ENCODE peak calls at places on chromosomes 11 and 22, in five cellular contexts. One of them, this sample, is unnamed.

GRCh38 chr11:122556605-122557004 is 98.9 kb upstream of the UBASH3B start:
- DNase-seq in neural progenitor cell: peak
- DNase-seq in left ventricle myocardium inferior: no peak
- DNase-seq in cardiac muscle cell: peak
- DNase-seq in CD8-positive, alpha-beta T cell: no peak
- DNase-seq in this sample: no peak

GRCh38 chr11:73185680-73186293 is 32.3 kb upstream of the P2RY2 start:
- DNase-seq in neural progenitor cell: no peak
- DNase-seq in left ventricle myocardium inferior: no peak
- DNase-seq in cardiac muscle cell: no peak
- DNase-seq in CD8-positive, alpha-beta T cell: no peak
- DNase-seq in this sample: no peak

GRCh38 chr22:39292561-39293074 is 26.8 kb downstream of the RPL3 start:
- DNase-seq in neural progenitor cell: peak
- DNase-seq in left ventricle myocardium inferior: peak
- DNase-seq in cardiac muscle cell: peak
- DNase-seq in CD8-positive, alpha-beta T cell: no peak
- DNase-seq in this sample: peak

GRCh38 chr11:34839969-34840368 is 76.2 kb downstream of the APIP start:
- DNase-seq in neural progenitor cell: no peak
- DNase-seq in left ventricle myocardium inferior: no peak
- DNase-seq in cardiac muscle cell: no peak
- DNase-seq in CD8-positive, alpha-beta T cell: no peak
- DNase-seq in this sample: no peak

GRCh38 chr11:12019337-12019736 is 10.9 kb upstream of the DKK3 start:
- DNase-seq in neural progenitor cell: peak
- DNase-seq in left ventricle myocardium inferior: no peak
- DNase-seq in cardiac muscle cell: no peak
- DNase-seq in CD8-positive, alpha-beta T cell: no peak
- DNase-seq in this sample: no peak

GRCh38 chr11:84396521-84396920 is 1110.4 kb upstream of the CCDC90B start:
- DNase-seq in neural progenitor cell: no peak
- DNase-seq in left ventricle myocardium inferior: no peak
- DNase-seq in cardiac muscle cell: no peak
- DNase-seq in CD8-positive, alpha-beta T cell: no peak
- DNase-seq in this sample: no peak

GRCh38 chr11:127066426-127067090 is 66.0 kb upstream of the KIRREL3 start:
- DNase-seq in neural progenitor cell: no peak
- DNase-seq in left ventricle myocardium inferior: no peak
- DNase-seq in cardiac muscle cell: no peak
- DNase-seq in CD8-positive, alpha-beta T cell: no peak
- DNase-seq in this sample: no peak

GRCh38 chr11:2376751-2377451 is at the start of gene CD81:
- DNase-seq in neural progenitor cell: peak
- DNase-seq in left ventricle myocardium inferior: no peak
- DNase-seq in cardiac muscle cell: peak
- DNase-seq in CD8-positive, alpha-beta T cell: peak
- DNase-seq in this sample: peak

GRCh38 chr22:43828711-43829447 is 16.8 kb upstream of the EFCAB6 start:
- DNase-seq in neural progenitor cell: no peak
- DNase-seq in left ventricle myocardium inferior: peak
- DNase-seq in cardiac muscle cell: peak
- DNase-seq in CD8-positive, alpha-beta T cell: no peak
- DNase-seq in this sample: no peak

GRCh38 chr22:40236131-40236665 is 58.5 kb downstream of the TNRC6B start:
- DNase-seq in neural progenitor cell: no peak
- DNase-seq in left ventricle myocardium inferior: no peak
- DNase-seq in cardiac muscle cell: no peak
- DNase-seq in CD8-positive, alpha-beta T cell: no peak
- DNase-seq in this sample: no peak

GRCh38 chr11:66976048-66976467 is 954 bp downstream of the C11orf86 start:
- DNase-seq in neural progenitor cell: peak
- DNase-seq in left ventricle myocardium inferior: no peak
- DNase-seq in cardiac muscle cell: peak
- DNase-seq in CD8-positive, alpha-beta T cell: no peak
- DNase-seq in this sample: no peak
- TF ChIP-seq CTCF in neural progenitor cell: peak
- TF ChIP-seq CTCF in left ventricle myocardium inferior: peak
- TF ChIP-seq CTCF in cardiac muscle cell: peak
- TF ChIP-seq CTCF in CD8-positive, alpha-beta T cell: peak
- TF ChIP-seq CTCF in this sample: no peak

GRCh38 chr11:118928108-118928869 is 2.6 kb upstream of the BCL9L start:
- DNase-seq in neural progenitor cell: peak
- DNase-seq in left ventricle myocardium inferior: peak
- DNase-seq in cardiac muscle cell: peak
- DNase-seq in CD8-positive, alpha-beta T cell: peak
- DNase-seq in this sample: peak

GRCh38 chr11:118927554-118928107 is 1.9 kb upstream of the BCL9L start:
- DNase-seq in neural progenitor cell: no peak
- DNase-seq in left ventricle myocardium inferior: no peak
- DNase-seq in cardiac muscle cell: no peak
- DNase-seq in CD8-positive, alpha-beta T cell: no peak
- DNase-seq in this sample: no peak

GRCh38 chr11:118929496-118930151 is 3.9 kb upstream of the BCL9L start:
- DNase-seq in neural progenitor cell: peak
- DNase-seq in left ventricle myocardium inferior: peak
- DNase-seq in cardiac muscle cell: peak
- DNase-seq in CD8-positive, alpha-beta T cell: peak
- DNase-seq in this sample: peak

GRCh38 chr11:118930152-118930712 is 4.5 kb upstream of the BCL9L start:
- DNase-seq in neural progenitor cell: peak
- DNase-seq in left ventricle myocardium inferior: peak
- DNase-seq in cardiac muscle cell: peak
- DNase-seq in CD8-positive, alpha-beta T cell: peak
- DNase-seq in this sample: peak

GRCh38 chr11:118928870-118929495 is 3.3 kb upstream of the BCL9L start:
- DNase-seq in neural progenitor cell: no peak
- DNase-seq in left ventricle myocardium inferior: peak
- DNase-seq in cardiac muscle cell: peak
- DNase-seq in CD8-positive, alpha-beta T cell: no peak
- DNase-seq in this sample: no peak
- TF ChIP-seq CTCF in neural progenitor cell: no peak
- TF ChIP-seq CTCF in left ventricle myocardium inferior: peak
- TF ChIP-seq CTCF in cardiac muscle cell: no peak
- TF ChIP-seq CTCF in CD8-positive, alpha-beta T cell: no peak
- TF ChIP-seq CTCF in this sample: no peak

DNA sequence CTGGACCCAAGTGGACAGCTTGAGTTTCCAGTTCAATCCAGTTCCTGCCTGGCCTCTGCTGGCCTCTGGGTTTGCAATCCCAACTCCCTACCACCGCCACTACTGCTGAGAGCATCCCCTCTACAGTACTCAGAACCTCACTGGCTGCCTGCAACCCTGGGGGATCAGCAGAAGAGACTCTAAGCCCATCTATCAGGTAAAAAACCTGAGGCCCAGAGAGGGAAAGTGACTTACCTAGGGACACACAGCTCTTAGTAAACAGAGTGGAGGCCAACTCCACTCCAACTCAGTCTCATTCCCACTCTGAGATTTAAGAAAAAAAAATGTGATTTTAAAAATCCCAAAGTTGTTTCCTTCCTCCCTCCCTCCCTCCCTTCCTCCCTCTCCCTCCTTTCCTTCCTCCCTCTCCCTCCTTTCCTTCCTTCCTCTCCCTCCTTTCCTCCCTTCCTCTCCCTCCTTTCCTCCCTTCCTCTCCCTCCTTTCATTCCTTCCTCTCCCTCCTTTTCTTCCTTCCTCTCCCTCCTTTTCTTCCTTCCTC is 34.5 kb downstream of the APOL3 start:
- DNase-seq in neural progenitor cell: no peak
- DNase-seq in left ventricle myocardium inferior: no peak
- DNase-seq in cardiac muscle cell: no peak
- DNase-seq in CD8-positive, alpha-beta T cell: no peak
- DNase-seq in this sample: no peak
- TF ChIP-seq CTCF in neural progenitor cell: no peak
- TF ChIP-seq CTCF in left ventricle myocardium inferior: no peak
- TF ChIP-seq CTCF in cardiac muscle cell: no peak
- TF ChIP-seq CTCF in CD8-positive, alpha-beta T cell: no peak
- TF ChIP-seq CTCF in this sample: no peak

DNA sequence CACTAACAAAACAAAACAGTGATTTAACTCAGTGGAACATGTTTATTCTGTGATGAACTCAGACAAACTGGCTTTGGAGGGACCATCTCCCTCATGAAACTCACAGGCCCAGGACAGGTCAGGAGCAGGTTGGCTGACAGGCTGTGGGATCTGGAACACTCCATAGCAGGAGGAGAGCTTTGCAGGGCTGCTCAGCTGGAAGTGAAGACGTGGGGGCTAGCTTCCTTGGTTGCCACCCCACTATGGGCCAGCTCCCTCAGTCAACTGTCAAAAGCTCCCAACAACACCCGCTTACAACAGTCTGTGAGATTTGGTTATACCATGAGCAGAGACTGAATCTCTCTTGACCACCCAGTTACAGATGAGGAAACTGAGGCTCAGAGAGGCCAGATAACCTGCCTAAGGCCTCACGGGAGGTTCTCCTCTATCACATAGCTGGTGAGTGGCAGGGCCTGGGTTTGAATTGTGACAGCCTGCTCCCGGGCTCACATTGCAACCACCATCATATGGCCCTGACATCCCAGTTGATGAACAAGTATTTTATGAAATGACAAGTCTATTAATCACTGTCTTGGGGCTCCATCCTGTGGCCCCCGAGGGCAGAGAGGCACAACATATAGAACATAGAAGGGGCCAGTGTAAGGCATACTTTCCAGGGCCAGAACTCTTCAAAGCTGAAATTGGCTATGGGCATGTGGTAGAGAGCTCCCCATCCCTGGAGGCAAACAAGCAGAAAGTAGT is 473.4 kb downstream of the MN1 start:
- DNase-seq in neural progenitor cell: no peak
- DNase-seq in left ventricle myocardium inferior: no peak
- DNase-seq in cardiac muscle cell: no peak
- DNase-seq in CD8-positive, alpha-beta T cell: no peak
- DNase-seq in this sample: no peak
- TF ChIP-seq CTCF in neural progenitor cell: no peak
- TF ChIP-seq CTCF in left ventricle myocardium inferior: no peak
- TF ChIP-seq CTCF in cardiac muscle cell: no peak
- TF ChIP-seq CTCF in CD8-positive, alpha-beta T cell: no peak
- TF ChIP-seq CTCF in this sample: no peak

GRCh38 chr11:17986711-17987220 is 26.1 kb downstream of the SERGEF start:
- DNase-seq in neural progenitor cell: no peak
- DNase-seq in left ventricle myocardium inferior: no peak
- DNase-seq in cardiac muscle cell: no peak
- DNase-seq in CD8-positive, alpha-beta T cell: no peak
- DNase-seq in this sample: no peak
- TF ChIP-seq CTCF in neural progenitor cell: no peak
- TF ChIP-seq CTCF in left ventricle myocardium inferior: no peak
- TF ChIP-seq CTCF in cardiac muscle cell: peak
- TF ChIP-seq CTCF in CD8-positive, alpha-beta T cell: no peak
- TF ChIP-seq CTCF in this sample: no peak

GRCh38 chr11:68870470-68870869 is 28.8 kb upstream of the CPT1A start:
- DNase-seq in neural progenitor cell: no peak
- DNase-seq in left ventricle myocardium inferior: no peak
- DNase-seq in cardiac muscle cell: peak
- DNase-seq in CD8-positive, alpha-beta T cell: no peak
- DNase-seq in this sample: no peak
- TF ChIP-seq CTCF in neural progenitor cell: no peak
- TF ChIP-seq CTCF in left ventricle myocardium inferior: peak
- TF ChIP-seq CTCF in cardiac muscle cell: no peak
- TF ChIP-seq CTCF in CD8-positive, alpha-beta T cell: no peak
- TF ChIP-seq CTCF in this sample: no peak

DNA sequence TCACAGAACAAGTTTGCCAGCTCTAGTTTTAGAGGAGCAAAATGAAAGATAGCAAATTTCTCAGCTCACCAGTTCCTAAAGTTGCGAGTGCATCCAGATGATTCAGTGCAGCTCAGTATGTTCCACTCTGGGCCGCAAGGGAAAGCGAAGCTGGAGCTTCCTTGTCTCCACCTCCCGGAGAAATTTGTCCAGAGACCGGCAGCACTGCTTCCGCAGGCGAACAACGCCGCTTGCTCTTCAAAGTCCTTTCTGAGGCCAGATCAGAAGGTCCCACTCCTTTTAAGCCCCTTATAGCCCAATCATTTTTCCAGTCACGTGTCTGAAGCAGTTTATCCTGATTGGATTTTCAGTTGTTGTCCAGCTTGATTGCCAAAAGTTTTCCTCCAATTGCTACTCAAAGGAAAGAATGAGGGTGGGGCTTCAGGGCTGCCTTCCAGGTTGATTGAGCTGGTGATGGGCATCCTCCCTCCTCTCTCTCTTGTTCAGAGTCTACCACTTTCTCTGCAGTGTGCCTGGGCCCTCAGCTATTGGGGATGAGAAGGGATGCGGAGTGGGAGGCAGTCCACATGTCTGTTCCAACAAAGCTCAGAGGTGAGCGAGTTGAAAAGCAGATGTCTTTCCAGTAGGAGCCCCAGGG is at the start of gene ZNF280A:
- DNase-seq in neural progenitor cell: peak
- DNase-seq in left ventricle myocardium inferior: no peak
- DNase-seq in cardiac muscle cell: no peak
- DNase-seq in CD8-positive, alpha-beta T cell: no peak
- DNase-seq in this sample: no peak
- TF ChIP-seq CTCF in neural progenitor cell: no peak
- TF ChIP-seq CTCF in left ventricle myocardium inferior: no peak
- TF ChIP-seq CTCF in cardiac muscle cell: peak
- TF ChIP-seq CTCF in CD8-positive, alpha-beta T cell: no peak
- TF ChIP-seq CTCF in this sample: no peak

GRCh38 chr11:47366020-47366490 is 12.3 kb downstream of the SPI1 start:
- DNase-seq in neural progenitor cell: no peak
- DNase-seq in left ventricle myocardium inferior: no peak
- DNase-seq in cardiac muscle cell: no peak
- DNase-seq in CD8-positive, alpha-beta T cell: no peak
- DNase-seq in this sample: no peak
- TF ChIP-seq CTCF in neural progenitor cell: no peak
- TF ChIP-seq CTCF in left ventricle myocardium inferior: no peak
- TF ChIP-seq CTCF in cardiac muscle cell: no peak
- TF ChIP-seq CTCF in CD8-positive, alpha-beta T cell: no peak
- TF ChIP-seq CTCF in this sample: no peak

DNA sequence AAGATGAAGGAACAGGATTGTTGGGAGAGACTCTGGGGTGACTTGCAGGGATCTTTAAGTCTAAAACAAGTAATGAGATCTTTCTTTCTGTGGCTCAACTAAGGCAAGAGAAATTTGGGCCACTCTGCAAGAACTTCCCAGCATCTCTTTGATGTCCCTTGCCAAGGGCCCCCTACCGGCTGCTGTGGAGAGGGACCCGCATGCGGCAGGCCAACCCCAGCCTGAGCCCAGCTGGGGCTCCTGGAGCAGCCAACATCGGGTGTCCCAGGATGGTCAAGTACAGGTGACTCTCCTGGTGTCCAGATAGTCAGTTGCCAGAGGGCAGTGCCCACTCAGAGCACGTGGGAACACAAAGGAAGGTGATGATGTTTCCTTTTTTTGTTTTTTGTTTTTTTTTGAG is 363.2 kb downstream of the TBC1D22A start:
- DNase-seq in neural progenitor cell: no peak
- DNase-seq in left ventricle myocardium inferior: no peak
- DNase-seq in cardiac muscle cell: no peak
- DNase-seq in CD8-positive, alpha-beta T cell: no peak
- DNase-seq in this sample: no peak
- TF ChIP-seq CTCF in neural progenitor cell: peak
- TF ChIP-seq CTCF in left ventricle myocardium inferior: no peak
- TF ChIP-seq CTCF in cardiac muscle cell: peak
- TF ChIP-seq CTCF in CD8-positive, alpha-beta T cell: no peak
- TF ChIP-seq CTCF in this sample: no peak